ENCODE peak calls at places on chromosome 16, in nine cellular contexts. Z is NCI-H774; F is Caco-2; B is activated CD4-positive, CD25-positive, alpha-beta regulatory T cell; A is posterior cingulate gyrus; D is A172; H is left ventricle myocardium inferior; Y is GM12891; G is activated CD4-positive, alpha-beta T cell treated with anti-CD3 and anti-CD28 coated beads for 24 hours. N is an unnamed sample.

GRCh38 chr16:10992112-10992511 is 47.7 kb downstream of the CLEC16A start:
- DNase-seq in A (no peak), D (peak), F (no peak), B (no peak), Y (no peak), G (no peak), H (no peak), Z (no peak), N (no peak)

GRCh38 chr16:62035115-62036092 is 834 bp downstream of the CDH8 start:
- DNase-seq in A (peak), F (no peak), D (no peak), Z (peak), B (no peak), G (no peak), Y (no peak), H (no peak), N (no peak)

GRCh38 chr16:81531415-81531814 is 86.8 kb downstream of the CMIP start:
- DNase-seq in D (no peak), F (peak), Y (no peak), A (peak), H (no peak), B (no peak), G (no peak), Z (no peak), N (no peak)

GRCh38 chr16:65118866-65119265 is 3.0 kb downstream of the CDH11 start:
- DNase-seq in B (no peak), H (no peak), A (no peak), D (no peak), G (no peak), Y (no peak), F (no peak), Z (no peak), N (no peak)

GRCh38 chr16:67252806-67253497 is 4.2 kb downstream of the SLC9A5 start:
- DNase-seq in F (no peak), D (no peak), H (no peak), Y (no peak), A (peak), Z (no peak), B (no peak), G (no peak), N (no peak)

GRCh38 chr16:52557236-52557635 is 10.3 kb upstream of the TOX3 start:
- DNase-seq in H (no peak), D (no peak), G (no peak), B (no peak), F (no peak), Z (no peak), Y (no peak), A (no peak), N (no peak)

GRCh38 chr16:28193530-28194423 is 18.0 kb downstream of the XPO6 start:
- DNase-seq in F (peak), B (no peak), Y (no peak), A (no peak), D (peak), Z (no peak), G (no peak), H (no peak), N (no peak)

GRCh38 chr16:75260856-75261589 is 9.6 kb upstream of the BCAR1 start:
- DNase-seq in H (no peak), D (no peak), Z (no peak), A (no peak), G (no peak), F (peak), Y (no peak), B (no peak), N (no peak)

GRCh38 chr16:59148312-59148711 is 414.2 kb upstream of the GOT2 start:
- DNase-seq in Y (no peak), A (no peak), F (no peak), Z (no peak), H (no peak), D (no peak), G (no peak), B (no peak), N (no peak)

GRCh38 chr16:89547291-89547690 is 13.2 kb upstream of the RPL13 start:
- DNase-seq in B (no peak), G (no peak), Y (no peak), Z (no peak), A (no peak), H (no peak), F (no peak), D (no peak), N (no peak)

GRCh38 chr16:57677622-57678369 is 9.7 kb downstream of the ADGRG3 start:
- DNase-seq in Z (no peak), D (no peak), F (no peak), H (peak), B (no peak), G (no peak), Y (no peak), A (no peak), N (no peak)

GRCh38 chr16:57893559-57894389 is 77.2 kb downstream of the CNGB1 start:
- DNase-seq in G (no peak), F (peak), Z (no peak), D (peak), H (no peak), A (no peak), B (no peak), Y (no peak), N (no peak)

GRCh38 chr16:56041556-56042140 is 149.6 kb upstream of the GNAO1 start:
- DNase-seq in D (peak), H (no peak), Z (peak), A (no peak), Y (peak), B (no peak), F (peak), G (no peak), N (no peak)

GRCh38 chr16:85079785-85080602 is 32.3 kb downstream of the CIBAR2 start:
- DNase-seq in Z (no peak), G (no peak), A (no peak), F (no peak), H (no peak), D (no peak), B (no peak), Y (no peak), N (no peak)

GRCh38 chr16:25020112-25020591 is 5.0 kb upstream of the ARHGAP17 start:
- DNase-seq in Z (no peak), A (no peak), F (no peak), Y (no peak), H (no peak), D (no peak), G (no peak), B (no peak), N (no peak)

GRCh38 chr16:49382916-49383315 is 9.3 kb downstream of the C16orf78 start:
- DNase-seq in G (no peak), A (no peak), Y (no peak), F (no peak), Z (no peak), B (no peak), D (no peak), H (no peak), N (no peak)

GRCh38 chr16:79272141-79272577 is 328.4 kb downstream of the MAF start:
- DNase-seq in F (no peak), B (no peak), Z (no peak), D (no peak), H (no peak), Y (no peak), A (no peak), G (peak), N (no peak)

GRCh38 chr16:86679490-86679889 is 101.1 kb downstream of the FOXL1 start:
- DNase-seq in D (no peak), A (no peak), H (no peak), Z (no peak), Y (no peak), G (no peak), F (no peak), B (no peak), N (no peak)

GRCh38 chr16:72109966-72110530 is 16.4 kb downstream of the DHX38 start:
- DNase-seq in G (no peak), Z (no peak), H (no peak), B (no peak), Y (no peak), D (no peak), A (peak), F (no peak), N (no peak)

GRCh38 chr16:88651276-88651988 is 579 bp upstream of the CYBA start:
- DNase-seq in F (no peak), Y (peak), G (no peak), Z (no peak), A (no peak), H (peak), D (peak), B (peak), N (peak)

GRCh38 chr16:80973991-80974390 is 32.7 kb downstream of the CMC2 start:
- DNase-seq in Z (no peak), G (no peak), D (peak), B (no peak), Y (no peak), H (no peak), A (no peak), F (no peak), N (no peak)

GRCh38 chr16:1183235-1183907 is 30.5 kb downstream of the CACNA1H start:
- DNase-seq in B (no peak), H (peak), Y (no peak), F (no peak), G (no peak), A (peak), Z (no peak), D (peak), N (no peak)

GRCh38 chr16:75244844-75245758 is 6.3 kb downstream of the BCAR1 start:
- DNase-seq in A (peak), Z (no peak), Y (no peak), H (peak), F (peak), B (no peak), G (no peak), D (peak), N (no peak)

GRCh38 chr16:64278196-64278595 is 843.7 kb downstream of the CDH11 start:
- DNase-seq in A (no peak), B (no peak), F (no peak), H (no peak), Y (no peak), D (no peak), G (no peak), Z (no peak), N (no peak)

GRCh38 chr16:12426122-12426521 is 377.6 kb downstream of the CPPED1 start:
- DNase-seq in Z (no peak), G (no peak), A (peak), Y (no peak), H (no peak), B (no peak), F (no peak), D (no peak), N (no peak)

GRCh38 chr16:1316033-1316405 is 6.6 kb downstream of the UBE2I start:
- DNase-seq in G (no peak), Y (no peak), A (no peak), Z (no peak), B (no peak), F (no peak), H (no peak), D (no peak), N (no peak)

GRCh38 chr16:23903001-23903414 is 67.2 kb downstream of the PRKCB start:
- DNase-seq in Z (no peak), H (no peak), A (no peak), F (no peak), B (no peak), Y (no peak), D (no peak), G (no peak), N (no peak)

GRCh38 chr16:11354733-11355574 is 9.7 kb downstream of the RMI2 start:
- DNase-seq in G (peak), Y (no peak), B (peak), H (no peak), Z (no peak), D (no peak), F (no peak), A (peak), N (peak)

GRCh38 chr16:46427340-46428107 is 193.7 kb downstream of the SHCBP1 start:
- DNase-seq in D (no peak), Z (no peak), B (no peak), H (no peak), G (no peak), A (peak), F (no peak), Y (no peak), N (no peak)

GRCh38 chr16:78984324-78984723 is 616.2 kb downstream of the MAF start:
- DNase-seq in H (no peak), B (no peak), A (no peak), Y (no peak), D (no peak), Z (no peak), G (no peak), F (no peak), N (no peak)

GRCh38 chr16:80804451-80805383 is at the start of gene CDYL2:
- DNase-seq in B (no peak), H (peak), Z (no peak), F (no peak), A (peak), D (no peak), G (no peak), Y (peak), N (peak)

GRCh38 chr16:80788016-80788415 is 16.4 kb downstream of the CDYL2 start:
- DNase-seq in G (no peak), A (no peak), D (no peak), F (no peak), H (no peak), B (no peak), Y (no peak), Z (no peak), N (no peak)

GRCh38 chr16:12340151-12340733 is 363.7 kb downstream of the SNX29 start:
- DNase-seq in B (no peak), F (peak), Y (no peak), A (peak), Z (peak), G (no peak), D (peak), H (no peak), N (no peak)

GRCh38 chr16:63038563-63039131 is 1002.4 kb upstream of the CDH8 start:
- DNase-seq in A (no peak), D (no peak), F (no peak), Y (no peak), G (no peak), H (no peak), Z (no peak), B (no peak), N (no peak)

GRCh38 chr16:54651851-54652770 is 278.6 kb upstream of the IRX5 start:
- DNase-seq in Y (no peak), A (no peak), F (no peak), B (no peak), Z (no peak), G (no peak), H (no peak), D (no peak), N (no peak)

GRCh38 chr16:70568601-70569217 is 45.1 kb downstream of the SF3B3 start:
- DNase-seq in G (no peak), B (no peak), A (no peak), H (no peak), Y (no peak), D (no peak), Z (no peak), F (peak), N (no peak)

GRCh38 chr16:85955566-85955965 is 56.6 kb downstream of the IRF8 start:
- DNase-seq in H (no peak), D (no peak), Z (no peak), Y (peak), G (no peak), B (no peak), A (no peak), F (no peak), N (no peak)

GRCh38 chr16:29784901-29785500 is 5.5 kb upstream of the KIF22 start:
- DNase-seq in Z (no peak), D (no peak), B (peak), H (peak), G (peak), Y (peak), A (peak), F (no peak), N (peak)

N was measured in GM18507.